ENCODE peak calls at places on chromosomes 3 and 15, in four cellular contexts. X is K562, A is GM12878, V is HepG2. I is an unnamed sample.

GRCh38 chr3:186636536-186636935 is 3.7 kb upstream of the FETUB start:
- DNase-seq in X (no peak), A (no peak), V (no peak), I (no peak)

GRCh38 chr3:193997228-193998192 is 138.4 kb upstream of the HES1 start:
- DNase-seq in X (no peak), A (no peak), V (no peak), I (no peak)

GRCh38 chr15:72217216-72217615 is 13.8 kb downstream of the PKM start:
- DNase-seq in X (no peak), A (no peak), V (no peak), I (no peak)

GRCh38 chr15:33086500-33087141 is 107.9 kb downstream of the FMN1 start:
- DNase-seq in X (no peak), A (peak; percentile 16), V (peak; percentile 19), I (no peak)

GRCh38 chr3:190132376-190132775 is 11.7 kb upstream of the P3H2 start:
- DNase-seq in X (no peak), A (no peak), V (no peak), I (no peak)

GRCh38 chr15:34850121-34850520 is 54.8 kb upstream of the ACTC1 start:
- DNase-seq in X (no peak), A (no peak), V (no peak), I (no peak)

GRCh38 chr3:133038731-133039398 is 674 bp downstream of the TMEM108 start:
- DNase-seq in X (peak; percentile 9), A (no peak), V (no peak), I (peak; percentile 69)

GRCh38 chr3:85554153-85554552 is 595.4 kb downstream of the CADM2 start:
- DNase-seq in X (no peak), A (no peak), V (no peak), I (peak; percentile 74)

GRCh38 chr15:40049076-40049475 is 10.1 kb upstream of the SRP14 start:
- DNase-seq in X (no peak), A (no peak), V (no peak), I (no peak)

GRCh38 chr3:13318626-13319470 is 101.3 kb downstream of the NUP210 start:
- DNase-seq in X (no peak), A (no peak), V (no peak), I (no peak)

GRCh38 chr15:68812069-68812468 is 8.6 kb downstream of the ANP32A start:
- DNase-seq in X (no peak), A (no peak), V (no peak), I (no peak)
- TF ChIP-seq ETV6 in X (no peak), A (no peak), V (no peak), I (no peak)

GRCh38 chr3:50617911-50618481 is 1.0 kb downstream of the MAPKAPK3 start:
- DNase-seq in X (no peak), A (no peak), V (no peak), I (no peak)
- TF ChIP-seq NR2C2 in X (no peak), A (no peak), V (no peak), I (no peak)

DNA sequence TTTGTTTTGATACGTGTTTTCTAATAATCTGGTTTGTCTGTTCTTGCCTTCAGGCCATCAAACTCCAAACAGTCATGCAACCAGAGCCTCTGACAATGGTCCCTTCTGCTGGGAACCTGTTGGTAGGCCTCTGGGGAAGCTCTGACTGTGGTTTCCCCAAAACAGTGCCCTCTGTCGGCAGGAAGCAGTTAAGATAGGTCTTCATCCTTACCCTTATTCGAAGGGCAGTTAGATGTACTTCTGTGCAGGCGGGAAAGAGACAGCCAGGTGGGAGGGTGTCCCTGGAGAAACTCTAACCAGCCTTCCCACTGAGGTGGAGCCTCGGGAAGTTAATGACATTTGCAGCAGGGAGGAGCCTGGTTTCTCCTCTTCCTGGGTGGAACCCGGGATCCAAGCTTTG is 81.6 kb upstream of the CHMP2B start:
- DNase-seq in X (no peak), A (no peak), V (peak; percentile 14), I (peak; percentile 75)
- TF ChIP-seq ETV6 in X (no peak), A (no peak), V (no peak), I (no peak)

GRCh38 chr3:15557511-15557946 is 36.0 kb upstream of the COLQ start:
- DNase-seq in X (peak; percentile 62), A (peak; percentile 67), V (peak; percentile 75), I (peak; percentile 47)

GRCh38 chr3:15551902-15552301 is 30.4 kb upstream of the COLQ start:
- DNase-seq in X (no peak), A (no peak), V (no peak), I (no peak)

GRCh38 chr3:15556512-15556911 is 35.0 kb upstream of the COLQ start:
- DNase-seq in X (no peak), A (peak; percentile 80), V (no peak), I (no peak)

GRCh38 chr3:15558581-15558980 is 37.1 kb upstream of the COLQ start:
- DNase-seq in X (no peak), A (no peak), V (no peak), I (no peak)

DNA sequence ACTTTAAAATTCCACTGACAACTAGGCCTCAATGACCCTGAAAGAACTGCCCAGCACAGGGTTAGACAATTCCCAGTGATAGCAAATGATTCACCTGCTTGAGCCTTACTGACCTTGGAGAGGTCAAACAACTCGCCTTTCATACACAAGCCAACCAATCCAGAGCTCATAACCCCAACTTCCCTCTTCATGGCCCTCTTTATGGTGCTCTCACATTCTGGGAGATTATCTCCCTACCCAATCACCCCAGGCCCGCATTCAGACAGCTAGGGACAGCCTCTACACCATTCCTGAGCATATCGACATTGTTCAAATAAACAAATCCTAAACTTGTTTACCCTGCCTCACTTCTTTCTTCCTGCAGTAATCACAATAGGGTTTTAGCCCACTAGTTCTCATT is 32.2 kb upstream of the COLQ start:
- DNase-seq in X (no peak), A (no peak), V (peak; percentile 55), I (no peak)
- TF ChIP-seq NR2C2 in X (no peak), A (no peak), V (no peak), I (no peak)

GRCh38 chr3:55910543-55910942 is 423.4 kb upstream of the WNT5A start:
- DNase-seq in X (no peak), A (no peak), V (no peak), I (no peak)
- TF ChIP-seq ETV6 in X (no peak), A (no peak), V (no peak), I (no peak)

DNA sequence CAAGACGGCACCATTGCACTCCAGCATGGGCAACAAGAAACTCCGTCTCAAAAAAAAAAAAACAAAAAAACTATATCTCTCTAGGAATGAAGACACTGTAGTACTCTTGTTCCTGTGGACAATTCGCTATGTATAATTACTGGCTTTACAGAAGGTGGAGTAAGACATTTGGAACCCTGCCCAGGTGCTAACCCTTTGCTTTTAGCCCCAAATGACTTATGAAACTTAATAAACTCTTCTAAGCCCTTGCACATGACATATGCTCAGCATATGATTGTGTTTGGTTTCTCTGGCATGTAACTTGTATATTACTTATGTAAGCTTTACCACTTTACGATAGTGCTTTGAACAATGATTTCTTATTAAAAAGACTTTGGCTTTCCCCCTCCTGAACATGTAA is 27.3 kb upstream of the PRTG start:
- DNase-seq in X (no peak), A (no peak), V (no peak), I (no peak)
- TF ChIP-seq NR2C2 in X (no peak), A (no peak), V (no peak), I (no peak)

GRCh38 chr3:35505181-35505580 is 134.1 kb upstream of the ARPP21 start:
- DNase-seq in X (no peak), A (no peak), V (no peak), I (peak; percentile 77)
- TF ChIP-seq ETV6 in X (no peak), A (no peak), V (no peak), I (peak; percentile 40)

GRCh38 chr3:94206291-94206690 is 143.4 kb downstream of the NSUN3 start:
- DNase-seq in X (no peak), A (no peak), V (no peak), I (no peak)
- TF ChIP-seq NR2C2 in X (no peak), A (no peak), V (no peak), I (no peak)

I was measured in WTC11.